ENCODE peak calls at places on chromosomes 12 and 14, in seven cellular contexts. X is germinal center; Z is HCEC 1CT; O is stimulated activated CD4-positive, alpha-beta T cell treated with anti-CD3 and anti-CD28 coated beads, TNF-alpha, amount 100 ng/mL, for 1 hour; Y is frontal cortex; N is ascending aorta; E is fibroblast of lung. F is an unnamed sample.

GRCh38 chr14:65035049-65035448 is 48.4 kb downstream of the FNTB start:
- DNase-seq in Z (no peak), O (no peak), E (peak; percentile 56), Y (peak; percentile 38), X (no peak), N (no peak), F (no peak)

GRCh38 chr12:50718760-50719159 is 45.1 kb upstream of the ATF1 start:
- DNase-seq in E (no peak), O (no peak), Y (no peak), N (no peak), X (no peak), Z (no peak), F (no peak)

GRCh38 chr12:779745-780734 is 27.7 kb downstream of the WNK1 start:
- DNase-seq in N (no peak), Y (no peak), Z (peak; percentile 79), E (peak; percentile 57), X (no peak), O (no peak), F (no peak)

GRCh38 chr12:42617622-42618021 is 28.1 kb upstream of the PRICKLE1 start:
- DNase-seq in Z (no peak), E (peak; percentile 39), Y (no peak), O (no peak), N (no peak), X (no peak), F (no peak)

GRCh38 chr14:67853207-67853606 is 33.6 kb downstream of the RAD51B start:
- DNase-seq in O (no peak), X (no peak), Z (no peak), Y (no peak), N (no peak), E (no peak), F (no peak)

GRCh38 chr12:105935981-105936380 is 202.8 kb downstream of the NUAK1 start:
- DNase-seq in N (no peak), E (peak; percentile 31), O (no peak), X (no peak), Y (no peak), Z (no peak), F (no peak)

GRCh38 chr12:104055686-104056388 is 5.8 kb upstream of the GLT8D2 start:
- DNase-seq in O (no peak), Y (no peak), N (no peak), Z (no peak), E (peak; percentile 54), X (no peak), F (no peak)

GRCh38 chr14:30153662-30154061 is 226.0 kb upstream of the PRKD1 start:
- DNase-seq in Z (no peak), X (no peak), E (no peak), O (no peak), N (no peak), Y (no peak), F (no peak)

GRCh38 chr12:51834411-51834810 is 14.1 kb downstream of the FIGNL2 start:
- DNase-seq in O (no peak), Y (no peak), X (no peak), Z (no peak), E (no peak), N (no peak), F (no peak)

GRCh38 chr12:66692170-66692569 is 13.3 kb upstream of the GRIP1 start:
- DNase-seq in Z (no peak), O (no peak), Y (no peak), X (no peak), E (no peak), N (no peak), F (no peak)

GRCh38 chr14:102866982-102867761 is 55.3 kb upstream of the AMN start:
- DNase-seq in O (no peak), Y (no peak), X (no peak), N (peak; percentile 54), E (no peak), Z (no peak), F (no peak)

GRCh38 chr12:106065506-106065905 is 73.2 kb downstream of the NUAK1 start:
- DNase-seq in Z (no peak), N (no peak), X (no peak), O (no peak), Y (no peak), E (no peak), F (no peak)

GRCh38 chr14:99727096-99727870 is 43.2 kb downstream of the CYP46A1 start:
- DNase-seq in O (no peak), N (peak; percentile 58), X (no peak), Z (no peak), Y (no peak), E (no peak), F (no peak)

GRCh38 chr14:74417611-74418010 is 8.4 kb downstream of the SYNDIG1L start:
- DNase-seq in Z (no peak), Y (no peak), N (no peak), E (no peak), X (no peak), O (no peak), F (no peak)

GRCh38 chr12:88153959-88154358 is 11.9 kb downstream of the TMTC3 start:
- DNase-seq in X (no peak), Y (no peak), N (no peak), E (peak; percentile 82), O (no peak), Z (peak; percentile 54), F (no peak)

GRCh38 chr12:42144424-42145196 is at the start of gene GXYLT1:
- DNase-seq in E (peak; percentile 92), Z (peak; percentile 94), Y (peak; percentile 87), N (peak; percentile 94), X (peak; percentile 88), O (peak; percentile 17), F (peak; percentile 81)

GRCh38 chr12:70366581-70367267 is 634 bp downstream of the KCNMB4 start:
- DNase-seq in E (peak; percentile 22), X (peak; percentile 60), O (no peak), N (peak; percentile 68), Y (peak; percentile 45), Z (peak; percentile 29), F (peak; percentile 39)

GRCh38 chr12:50166776-50167025 is 468 bp downstream of the CERS5 start:
- DNase-seq in O (no peak), Y (no peak), E (no peak), N (no peak), Z (peak; percentile 18), X (no peak), F (no peak)

GRCh38 chr14:26415618-26416123 is 182.2 kb downstream of the NOVA1 start:
- DNase-seq in X (no peak), O (no peak), N (no peak), E (peak; percentile 74), Y (no peak), Z (peak; percentile 12), F (no peak)

GRCh38 chr12:56324196-56324595 is 8.4 kb upstream of the CNPY2 start:
- DNase-seq in Z (no peak), Y (no peak), X (no peak), O (no peak), N (no peak), E (no peak), F (no peak)

GRCh38 chr14:54920052-54920451 is 17.4 kb upstream of the GCH1 start:
- DNase-seq in Y (no peak), E (no peak), N (no peak), X (no peak), Z (no peak), O (no peak), F (no peak)

GRCh38 chr14:69803753-69804152 is 6.7 kb upstream of the SLC10A1 start:
- DNase-seq in Z (no peak), Y (no peak), O (no peak), E (no peak), N (no peak), X (no peak), F (no peak)

GRCh38 chr12:88600272-88600671 is 20.0 kb upstream of the KITLG start:
- DNase-seq in Y (no peak), Z (peak; percentile 95), X (no peak), O (no peak), E (peak; percentile 90), N (no peak), F (no peak)

GRCh38 chr12:8832500-8832899 is 10.1 kb downstream of the A2ML1 start:
- DNase-seq in N (no peak), Z (no peak), Y (no peak), O (no peak), X (no peak), E (no peak), F (no peak)

GRCh38 chr12:67645571-67645970 is 3.0 kb upstream of the DYRK2 start:
- DNase-seq in Y (no peak), O (no peak), X (no peak), Z (peak; percentile 77), N (no peak), E (peak; percentile 20), F (no peak)

GRCh38 chr12:14955876-14956811 is 5.3 kb downstream of the ARHGDIB start:
- DNase-seq in O (no peak), Y (no peak), N (no peak), Z (no peak), E (no peak), X (no peak), F (no peak)

GRCh38 chr12:106978035-106978800 is 8.7 kb downstream of the MTERF2 start:
- DNase-seq in N (no peak), Z (no peak), X (no peak), E (peak; percentile 50), O (no peak), Y (no peak), F (no peak)

GRCh38 chr12:27333311-27334009 is 824 bp downstream of the BMAL2 start:
- DNase-seq in X (peak; percentile 65), Y (peak; percentile 30), E (no peak), O (no peak), Z (no peak), N (no peak), F (no peak)

GRCh38 chr14:59343585-59343984 is 121.6 kb downstream of the GPR135 start:
- DNase-seq in X (no peak), Z (no peak), Y (no peak), E (no peak), O (no peak), N (no peak), F (no peak)

GRCh38 chr14:34857689-34858449 is 17.3 kb downstream of the BAZ1A start:
- DNase-seq in E (no peak), N (no peak), X (no peak), Z (no peak), Y (no peak), O (no peak), F (no peak)

GRCh38 chr12:51269174-51270066 is 795 bp downstream of the SMAGP start:
- DNase-seq in Y (peak; percentile 36), E (peak; percentile 41), O (no peak), X (peak; percentile 42), Z (no peak), N (no peak), F (no peak)

GRCh38 chr12:24879644-24880043 is 69.3 kb downstream of the BCAT1 start:
- DNase-seq in Y (no peak), O (no peak), Z (no peak), E (no peak), X (no peak), N (no peak), F (no peak)